ENCODE peak calls at places on chromosomes 5 and 9, in seven cellular contexts. H is NCI-H1092 treated with DMSO at 0.1 percent for 48 hours, Z is H9, O is foreskin fibroblast, A is NCI-H2029 treated with DMSO at 0.1 percent for 48 hours, G is spleen, N is HT1080. M is an unnamed sample.

GRCh38 chr9:125784286-125785049 is 37.3 kb downstream of the PBX3 start:
- DNase-seq in Z (no peak), O (peak; percentile 13), G (no peak), A (no peak), N (no peak), H (no peak), M (no peak)

GRCh38 chr5:111535879-111536549 is 23.7 kb upstream of the STARD4 start:
- DNase-seq in A (no peak), N (no peak), H (no peak), G (no peak), Z (no peak), O (no peak), M (no peak)

GRCh38 chr9:95505676-95506437 is 10.9 kb downstream of the PTCH1 start:
- DNase-seq in O (peak; percentile 48), Z (peak; percentile 61), G (no peak), A (peak; percentile 12), N (no peak), H (peak; percentile 69), M (peak; percentile 73)

GRCh38 chr5:167950126-167950721 is 341.2 kb upstream of the WWC1 start:
- DNase-seq in H (no peak), N (peak; percentile 77), A (no peak), G (no peak), O (peak; percentile 4), Z (no peak), M (no peak)

GRCh38 chr9:122819326-122819725 is 9.1 kb downstream of the PDCL start:
- DNase-seq in A (no peak), H (no peak), G (no peak), O (peak; percentile 17), N (no peak), Z (no peak), M (no peak)

GRCh38 chr5:173327948-173328895 is at the start of gene STC2:
- DNase-seq in Z (peak; percentile 98), O (peak; percentile 95), H (peak; percentile 41), N (peak; percentile 97), A (peak; percentile 80), G (peak; percentile 70), M (no peak)

GRCh38 chr9:34602906-34603305 is 9.0 kb downstream of the RPP25L start:
- DNase-seq in A (no peak), G (no peak), O (no peak), N (no peak), H (no peak), Z (no peak), M (no peak)

GRCh38 chr5:78718827-78719226 is 70.3 kb upstream of the LHFPL2 start:
- DNase-seq in G (no peak), O (no peak), A (no peak), Z (no peak), N (no peak), H (no peak), M (no peak)

GRCh38 chr9:80074439-80074838 is 502.7 kb downstream of the TLE4 start:
- DNase-seq in N (no peak), Z (no peak), H (no peak), A (no peak), O (no peak), G (no peak), M (no peak)

GRCh38 chr9:23819403-23819802 is 6.6 kb downstream of the ELAVL2 start:
- DNase-seq in A (no peak), G (no peak), N (no peak), Z (no peak), O (no peak), H (no peak), M (no peak)

GRCh38 chr5:148791334-148791667 is 35.1 kb upstream of the ADRB2 start:
- DNase-seq in N (peak; percentile 93), O (no peak), Z (no peak), H (no peak), A (no peak), G (no peak), M (no peak)

GRCh38 chr5:1272201-1272600 is 22.7 kb downstream of the TERT start:
- DNase-seq in G (no peak), O (no peak), Z (no peak), H (no peak), A (no peak), N (no peak), M (no peak)

GRCh38 chr9:101705135-101705661 is 33.2 kb downstream of the GRIN3A start:
- DNase-seq in Z (peak; percentile 82), O (no peak), A (peak; percentile 51), N (peak; percentile 58), H (peak; percentile 80), G (peak; percentile 72), M (no peak)

GRCh38 chr9:119289740-119290139 is 79.5 kb downstream of the BRINP1 start:
- DNase-seq in O (no peak), A (peak; percentile 54), G (no peak), N (peak; percentile 29), H (peak; percentile 72), Z (peak; percentile 46), M (peak; percentile 86)

GRCh38 chr5:41345295-41345694 is 132.0 kb upstream of the C6 start:
- DNase-seq in N (no peak), O (no peak), H (no peak), G (no peak), A (no peak), Z (no peak), M (no peak)

GRCh38 chr9:137095664-137096517 is 9.1 kb downstream of the MAN1B1 start:
- DNase-seq in N (no peak), A (no peak), G (peak; percentile 91), O (no peak), H (no peak), Z (no peak), M (peak; percentile 58)

GRCh38 chr5:14286007-14286406 is 142.9 kb downstream of the TRIO start:
- DNase-seq in O (no peak), H (no peak), N (no peak), A (no peak), Z (no peak), G (no peak), M (no peak)

GRCh38 chr9:120348951-120349429 is 231.0 kb downstream of the CDK5RAP2 start:
- DNase-seq in H (peak; percentile 54), O (peak; percentile 36), Z (peak; percentile 83), N (peak; percentile 54), G (no peak), A (peak; percentile 36), M (peak; percentile 73)

GRCh38 chr5:10518352-10518751 is 45.5 kb upstream of the ANKRD33B start:
- DNase-seq in H (no peak), G (no peak), O (no peak), Z (no peak), N (peak; percentile 72), A (no peak), M (no peak)

GRCh38 chr9:120928015-120928719 is 1.6 kb upstream of the TRAF1 start:
- DNase-seq in A (no peak), O (no peak), N (no peak), H (no peak), Z (peak; percentile 49), G (peak; percentile 85), M (peak; percentile 76)

GRCh38 chr5:91357012-91357634 is 26.0 kb downstream of the ARRDC3 start:
- DNase-seq in N (no peak), Z (peak; percentile 32), O (no peak), A (no peak), G (no peak), H (no peak), M (no peak)

GRCh38 chr5:3891118-3891517 is 295.5 kb downstream of the IRX1 start:
- DNase-seq in G (no peak), O (no peak), Z (peak; percentile 41), N (no peak), H (no peak), A (no peak), M (no peak)

GRCh38 chr9:136629879-136630661 is 32.6 kb upstream of the EGFL7 start:
- DNase-seq in G (peak; percentile 93), N (no peak), H (peak; percentile 27), Z (peak; percentile 84), O (no peak), A (no peak), M (peak; percentile 77)

GRCh38 chr5:163585206-163585605 is 79.8 kb downstream of the MAT2B start:
- DNase-seq in Z (no peak), O (peak; percentile 21), A (no peak), N (peak; percentile 87), G (no peak), H (no peak), M (no peak)

GRCh38 chr5:142769251-142769792 is 855 bp upstream of the ARHGAP26 start:
- DNase-seq in H (no peak), N (no peak), Z (no peak), G (no peak), A (no peak), O (no peak), M (no peak)

GRCh38 chr5:161691911-161692310 is 6.4 kb downstream of the GABRA6 start:
- DNase-seq in Z (no peak), O (no peak), G (no peak), N (no peak), H (no peak), A (no peak), M (no peak)

GRCh38 chr5:174919351-174919750 is 195.0 kb downstream of the MSX2 start:
- DNase-seq in N (no peak), Z (no peak), H (no peak), G (no peak), O (no peak), A (no peak), M (no peak)

GRCh38 chr5:39379683-39380082 is 15.4 kb upstream of the C9 start:
- DNase-seq in N (no peak), H (no peak), Z (no peak), G (no peak), O (no peak), A (no peak), M (no peak)

GRCh38 chr5:150488519-150489357 is 19.2 kb upstream of the NDST1 start:
- DNase-seq in A (no peak), O (peak; percentile 69), N (peak; percentile 80), Z (no peak), G (no peak), H (no peak), M (no peak)

GRCh38 chr9:78958887-78959286 is 612.9 kb upstream of the TLE4 start:
- DNase-seq in N (peak; percentile 25), G (no peak), O (no peak), Z (no peak), A (no peak), H (peak; percentile 15), M (peak; percentile 45)

M was measured in Karpas-422.